ENCODE peak calls at places on chromosome X, in seven cellular contexts. One of them, this sample, is unnamed.
A peak's percentile ranks its signal among the peaks of the same experiment; 100 is the strongest.

GRCh38 chrX:123884809-123885408 is 25.1 kb downstream of the XIAP start:
- DNase-seq in transverse colon: no peak
- DNase-seq in endothelial cell of umbilical vein: peak; percentile 52
- DNase-seq in stomach: no peak
- DNase-seq in GM12878: no peak
- DNase-seq in K562: peak; percentile 26
- DNase-seq in SK-N-SH: peak; percentile 60
- DNase-seq in this sample: no peak

GRCh38 chrX:68983004-68983857 is 154.4 kb downstream of the EFNB1 start:
- DNase-seq in endothelial cell of umbilical vein: no peak
- DNase-seq in stomach: no peak
- DNase-seq in GM12878: no peak
- DNase-seq in K562: no peak
- DNase-seq in transverse colon: no peak
- DNase-seq in SK-N-SH: no peak
- DNase-seq in this sample: peak; percentile 26

GRCh38 chrX:49840679-49841078 is 11.6 kb downstream of the PAGE4 start:
- DNase-seq in SK-N-SH: peak; percentile 54
- DNase-seq in stomach: peak; percentile 78
- DNase-seq in K562: peak; percentile 73
- DNase-seq in transverse colon: peak; percentile 27
- DNase-seq in endothelial cell of umbilical vein: peak; percentile 46
- DNase-seq in GM12878: peak; percentile 15
- DNase-seq in this sample: no peak

GRCh38 chrX:71367396-71367795 is 1.2 kb downstream of the TAF1 start:
- DNase-seq in endothelial cell of umbilical vein: no peak
- DNase-seq in transverse colon: no peak
- DNase-seq in K562: no peak
- DNase-seq in GM12878: no peak
- DNase-seq in stomach: no peak
- DNase-seq in SK-N-SH: no peak
- DNase-seq in this sample: no peak

GRCh38 chrX:97397371-97397770 is 513.7 kb downstream of the RPA4 start:
- DNase-seq in stomach: no peak
- DNase-seq in endothelial cell of umbilical vein: no peak
- DNase-seq in K562: no peak
- DNase-seq in transverse colon: no peak
- DNase-seq in SK-N-SH: no peak
- DNase-seq in GM12878: no peak
- DNase-seq in this sample: no peak

GRCh38 chrX:40167240-40168182 is 69.8 kb upstream of the BCOR start:
- DNase-seq in transverse colon: peak; percentile 44
- DNase-seq in stomach: no peak
- DNase-seq in GM12878: no peak
- DNase-seq in K562: peak; percentile 16
- DNase-seq in SK-N-SH: no peak
- DNase-seq in endothelial cell of umbilical vein: no peak
- DNase-seq in this sample: no peak

GRCh38 chrX:12567857-12568256 is 223.4 kb upstream of the PRPS2 start:
- DNase-seq in GM12878: no peak
- DNase-seq in transverse colon: no peak
- DNase-seq in endothelial cell of umbilical vein: peak; percentile 9
- DNase-seq in stomach: no peak
- DNase-seq in SK-N-SH: peak; percentile 17
- DNase-seq in K562: no peak
- DNase-seq in this sample: no peak

GRCh38 chrX:12329476-12329875 is 191.2 kb downstream of the FRMPD4 start:
- DNase-seq in K562: no peak
- DNase-seq in GM12878: no peak
- DNase-seq in endothelial cell of umbilical vein: no peak
- DNase-seq in stomach: no peak
- DNase-seq in SK-N-SH: no peak
- DNase-seq in transverse colon: no peak
- DNase-seq in this sample: no peak

GRCh38 chrX:40448793-40449192 is 132.0 kb upstream of the ATP6AP2 start:
- DNase-seq in endothelial cell of umbilical vein: no peak
- DNase-seq in K562: peak; percentile 48
- DNase-seq in SK-N-SH: no peak
- DNase-seq in transverse colon: no peak
- DNase-seq in stomach: no peak
- DNase-seq in GM12878: no peak
- DNase-seq in this sample: no peak

GRCh38 chrX:3176439-3176820 is 135.2 kb downstream of the ARSF start:
- DNase-seq in SK-N-SH: no peak
- DNase-seq in transverse colon: no peak
- DNase-seq in endothelial cell of umbilical vein: no peak
- DNase-seq in K562: no peak
- DNase-seq in stomach: no peak
- DNase-seq in GM12878: no peak
- DNase-seq in this sample: no peak

GRCh38 chrX:120790118-120790517 is 85.5 kb downstream of the CT47B1 start:
- DNase-seq in endothelial cell of umbilical vein: peak; percentile 71
- DNase-seq in GM12878: peak; percentile 47
- DNase-seq in transverse colon: peak; percentile 12
- DNase-seq in SK-N-SH: peak; percentile 45
- DNase-seq in stomach: peak; percentile 36
- DNase-seq in K562: peak; percentile 36
- DNase-seq in this sample: no peak

GRCh38 chrX:22526339-22526738 is 253.6 kb downstream of the CBLL2 start:
- DNase-seq in stomach: no peak
- DNase-seq in endothelial cell of umbilical vein: peak; percentile 17
- DNase-seq in K562: no peak
- DNase-seq in transverse colon: no peak
- DNase-seq in SK-N-SH: no peak
- DNase-seq in GM12878: peak; percentile 71
- DNase-seq in this sample: no peak

GRCh38 chrX:115560978-115561604 is at the start of gene PLS3:
- DNase-seq in transverse colon: peak; percentile 72
- DNase-seq in endothelial cell of umbilical vein: peak; percentile 84
- DNase-seq in GM12878: no peak
- DNase-seq in K562: no peak
- DNase-seq in SK-N-SH: peak; percentile 85
- DNase-seq in stomach: peak; percentile 76
- DNase-seq in this sample: no peak

GRCh38 chrX:40632199-40632598 is 9.0 kb downstream of the MPC1L start:
- DNase-seq in transverse colon: no peak
- DNase-seq in K562: no peak
- DNase-seq in stomach: no peak
- DNase-seq in SK-N-SH: no peak
- DNase-seq in endothelial cell of umbilical vein: no peak
- DNase-seq in GM12878: no peak
- DNase-seq in this sample: no peak

GRCh38 chrX:130575831-130576404 is 174.1 kb downstream of the RBMX2 start:
- DNase-seq in K562: peak; percentile 37
- DNase-seq in endothelial cell of umbilical vein: peak; percentile 35
- DNase-seq in stomach: peak; percentile 38
- DNase-seq in SK-N-SH: peak; percentile 55
- DNase-seq in GM12878: no peak
- DNase-seq in transverse colon: peak; percentile 26
- DNase-seq in this sample: no peak

GRCh38 chrX:23919706-23920320 is 12.0 kb downstream of the CXorf58 start:
- DNase-seq in SK-N-SH: no peak
- DNase-seq in K562: no peak
- DNase-seq in endothelial cell of umbilical vein: peak; percentile 36
- DNase-seq in transverse colon: no peak
- DNase-seq in GM12878: no peak
- DNase-seq in stomach: no peak
- DNase-seq in this sample: no peak

GRCh38 chrX:112641449-112641848 is 38.3 kb downstream of the LHFPL1 start:
- DNase-seq in GM12878: no peak
- DNase-seq in transverse colon: no peak
- DNase-seq in SK-N-SH: no peak
- DNase-seq in stomach: no peak
- DNase-seq in K562: no peak
- DNase-seq in endothelial cell of umbilical vein: no peak
- DNase-seq in this sample: no peak

GRCh38 chrX:154307207-154307606 is 11.6 kb downstream of the TKTL1 start:
- DNase-seq in stomach: no peak
- DNase-seq in endothelial cell of umbilical vein: no peak
- DNase-seq in transverse colon: no peak
- DNase-seq in K562: no peak
- DNase-seq in SK-N-SH: peak; percentile 38
- DNase-seq in GM12878: no peak
- DNase-seq in this sample: no peak

GRCh38 chrX:46796574-46797191 is 37.8 kb upstream of the SLC9A7 start:
- DNase-seq in stomach: peak; percentile 87
- DNase-seq in SK-N-SH: peak; percentile 60
- DNase-seq in K562: peak; percentile 60
- DNase-seq in transverse colon: peak; percentile 73
- DNase-seq in GM12878: no peak
- DNase-seq in endothelial cell of umbilical vein: peak; percentile 67
- DNase-seq in this sample: peak; percentile 92

GRCh38 chrX:15436220-15436619 is 52.0 kb upstream of the VEGFD start:
- DNase-seq in GM12878: no peak
- DNase-seq in K562: no peak
- DNase-seq in SK-N-SH: no peak
- DNase-seq in endothelial cell of umbilical vein: no peak
- DNase-seq in stomach: no peak
- DNase-seq in transverse colon: no peak
- DNase-seq in this sample: no peak

GRCh38 chrX:103889216-103889615 is 57.2 kb upstream of the RAB9B start:
- DNase-seq in stomach: no peak
- DNase-seq in K562: no peak
- DNase-seq in endothelial cell of umbilical vein: no peak
- DNase-seq in GM12878: no peak
- DNase-seq in transverse colon: no peak
- DNase-seq in SK-N-SH: no peak
- DNase-seq in this sample: no peak

GRCh38 chrX:38166478-38167083 is 54.1 kb downstream of the SRPX start:
- DNase-seq in K562: peak; percentile 7
- DNase-seq in transverse colon: no peak
- DNase-seq in endothelial cell of umbilical vein: peak; percentile 26
- DNase-seq in GM12878: no peak
- DNase-seq in SK-N-SH: peak; percentile 7
- DNase-seq in stomach: no peak
- DNase-seq in this sample: no peak

GRCh38 chrX:69173906-69174305 is 8.7 kb upstream of the PJA1 start:
- DNase-seq in SK-N-SH: no peak
- DNase-seq in GM12878: no peak
- DNase-seq in stomach: no peak
- DNase-seq in endothelial cell of umbilical vein: no peak
- DNase-seq in K562: no peak
- DNase-seq in transverse colon: no peak
- DNase-seq in this sample: peak; percentile 7

GRCh38 chrX:13470680-13470967 is 98.8 kb upstream of the EGFL6 start:
- DNase-seq in SK-N-SH: no peak
- DNase-seq in endothelial cell of umbilical vein: no peak
- DNase-seq in stomach: no peak
- DNase-seq in K562: no peak
- DNase-seq in GM12878: no peak
- DNase-seq in transverse colon: no peak
- DNase-seq in this sample: no peak

GRCh38 chrX:38052096-38052495 is 45.7 kb downstream of the SYTL5 start:
- DNase-seq in GM12878: no peak
- DNase-seq in K562: no peak
- DNase-seq in SK-N-SH: no peak
- DNase-seq in endothelial cell of umbilical vein: peak; percentile 35
- DNase-seq in stomach: no peak
- DNase-seq in transverse colon: no peak
- DNase-seq in this sample: no peak

GRCh38 chrX:45758738-45759397 is 558.2 kb upstream of the DIPK2B start:
- DNase-seq in SK-N-SH: no peak
- DNase-seq in K562: no peak
- DNase-seq in transverse colon: no peak
- DNase-seq in endothelial cell of umbilical vein: no peak
- DNase-seq in stomach: no peak
- DNase-seq in GM12878: peak; percentile 64
- DNase-seq in this sample: no peak

GRCh38 chrX:45756562-45756961 is 555.9 kb upstream of the DIPK2B start:
- DNase-seq in endothelial cell of umbilical vein: peak; percentile 6
- DNase-seq in SK-N-SH: no peak
- DNase-seq in GM12878: no peak
- DNase-seq in transverse colon: no peak
- DNase-seq in K562: no peak
- DNase-seq in stomach: no peak
- DNase-seq in this sample: no peak

GRCh38 chrX:45758319-45758718 is 557.6 kb upstream of the DIPK2B start:
- DNase-seq in stomach: no peak
- DNase-seq in GM12878: peak; percentile 61
- DNase-seq in SK-N-SH: no peak
- DNase-seq in endothelial cell of umbilical vein: peak; percentile 86
- DNase-seq in transverse colon: peak; percentile 17
- DNase-seq in K562: no peak
- DNase-seq in this sample: no peak

GRCh38 chrX:45757272-45757671 is 556.6 kb upstream of the DIPK2B start:
- DNase-seq in K562: no peak
- DNase-seq in transverse colon: no peak
- DNase-seq in stomach: no peak
- DNase-seq in SK-N-SH: no peak
- DNase-seq in endothelial cell of umbilical vein: no peak
- DNase-seq in GM12878: no peak
- DNase-seq in this sample: no peak

GRCh38 chrX:45755719-45756118 is 555.0 kb upstream of the DIPK2B start:
- DNase-seq in endothelial cell of umbilical vein: peak; percentile 3
- DNase-seq in transverse colon: no peak
- DNase-seq in SK-N-SH: no peak
- DNase-seq in K562: no peak
- DNase-seq in GM12878: no peak
- DNase-seq in stomach: no peak
- DNase-seq in this sample: no peak
- H3K4me1 ChIP-seq in endothelial cell of umbilical vein: peaks cover 90% of the 10 kb centered on the region
- H3K4me1 ChIP-seq in transverse colon: no peaks in the 10 kb centered on the region
- H3K4me1 ChIP-seq in SK-N-SH: no peaks in the 10 kb centered on the region
- H3K4me1 ChIP-seq in K562: no peaks in the 10 kb centered on the region
- H3K4me1 ChIP-seq in GM12878: peaks cover 11% of the 10 kb centered on the region
- H3K4me1 ChIP-seq in stomach: peaks cover 26% of the 10 kb centered on the region
- H3K4me1 ChIP-seq in this sample: peaks cover 10% of the 10 kb centered on the region

GRCh38 chrX:55135171-55135570 is 46.4 kb downstream of the PAGE2 start:
- DNase-seq in K562: peak; percentile 10
- DNase-seq in transverse colon: peak; percentile 43
- DNase-seq in GM12878: no peak
- DNase-seq in stomach: peak; percentile 48
- DNase-seq in endothelial cell of umbilical vein: peak; percentile 59
- DNase-seq in SK-N-SH: peak; percentile 41
- DNase-seq in this sample: no peak
- H3K9me3 ChIP-seq in K562: no peaks in the 10 kb centered on the region
- H3K9me3 ChIP-seq in transverse colon: no peaks in the 10 kb centered on the region
- H3K9me3 ChIP-seq in GM12878: no peaks in the 10 kb centered on the region
- H3K9me3 ChIP-seq in stomach: peaks cover 7% of the 10 kb centered on the region
- H3K9me3 ChIP-seq in endothelial cell of umbilical vein: no peaks in the 10 kb centered on the region
- H3K9me3 ChIP-seq in SK-N-SH: no peaks in the 10 kb centered on the region
- H3K9me3 ChIP-seq in this sample: no peaks in the 10 kb centered on the region

GRCh38 chrX:54945224-54945623 is 24.6 kb downstream of the TRO start:
- DNase-seq in K562: no peak
- DNase-seq in endothelial cell of umbilical vein: no peak
- DNase-seq in stomach: no peak
- DNase-seq in SK-N-SH: peak; percentile 27
- DNase-seq in GM12878: no peak
- DNase-seq in transverse colon: no peak
- DNase-seq in this sample: no peak
- TF ChIP-seq POLR2AphosphoS5 in K562: no peak
- TF ChIP-seq POLR2AphosphoS5 in endothelial cell of umbilical vein: no peak
- TF ChIP-seq POLR2AphosphoS5 in stomach: no peak
- TF ChIP-seq POLR2AphosphoS5 in SK-N-SH: no peak
- TF ChIP-seq POLR2AphosphoS5 in GM12878: no peak
- TF ChIP-seq POLR2AphosphoS5 in transverse colon: no peak
- TF ChIP-seq POLR2AphosphoS5 in this sample: no peak

DNA sequence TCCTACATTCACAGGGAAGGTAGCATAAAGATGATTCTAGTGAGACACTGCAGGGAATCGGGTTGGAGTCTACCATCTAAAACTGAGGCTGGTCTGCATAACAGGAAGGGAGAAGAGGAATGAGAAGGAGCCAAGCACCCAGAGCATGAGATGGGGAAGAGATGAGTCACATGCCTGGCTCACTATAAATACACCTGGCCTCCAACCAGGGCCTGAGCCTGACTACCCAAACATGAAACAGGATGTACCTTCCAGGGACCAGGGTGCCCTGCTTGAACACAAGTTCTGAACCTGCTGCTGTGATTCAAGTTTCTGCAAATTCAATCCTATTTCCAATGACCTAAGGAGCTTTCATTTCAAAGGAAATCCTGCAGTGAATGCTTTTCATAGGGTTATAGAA is 24.9 kb downstream of the CD99L2 start:
- DNase-seq in GM12878: no peak
- DNase-seq in stomach: peak; percentile 37
- DNase-seq in transverse colon: no peak
- DNase-seq in K562: no peak
- DNase-seq in SK-N-SH: no peak
- DNase-seq in endothelial cell of umbilical vein: peak; percentile 12
- DNase-seq in this sample: no peak
- H3K4me1 ChIP-seq in GM12878: peaks cover 7% of the 10 kb centered on the region
- H3K4me1 ChIP-seq in stomach: peaks cover 17% of the 10 kb centered on the region
- H3K4me1 ChIP-seq in transverse colon: peaks cover 3% of the 10 kb centered on the region
- H3K4me1 ChIP-seq in K562: peaks cover 21% of the 10 kb centered on the region
- H3K4me1 ChIP-seq in SK-N-SH: no peaks in the 10 kb centered on the region
- H3K4me1 ChIP-seq in endothelial cell of umbilical vein: peaks cover 2% of the 10 kb centered on the region
- H3K4me1 ChIP-seq in this sample: peaks cover 48% of the 10 kb centered on the region